ENCODE peak calls at places on chromosomes 13 and 19, in nine cellular contexts. One of them, this sample, is unnamed. For H3K27me3, the result is how much of the 10 kb centered on the place peaks cover.

GRCh38 chr19:33796164-33797100 is at the start of gene KCTD15:
- DNase-seq in neural progenitor cell: peak
- DNase-seq in lower lobe of right lung: peak
- DNase-seq in IMR-90: peak
- DNase-seq in left ventricle myocardium inferior: peak
- DNase-seq in mammary epithelial cell: peak
- DNase-seq in brain microvascular endothelial cell: no peak
- DNase-seq in GM23338: peak
- DNase-seq in AG04450: no peak
- DNase-seq in this sample: peak

GRCh38 chr19:40415799-40416198 is 2.6 kb upstream of the PRX start:
- DNase-seq in brain microvascular endothelial cell: no peak
- DNase-seq in GM23338: no peak
- DNase-seq in lower lobe of right lung: no peak
- DNase-seq in neural progenitor cell: no peak
- DNase-seq in AG04450: no peak
- DNase-seq in mammary epithelial cell: no peak
- DNase-seq in left ventricle myocardium inferior: no peak
- DNase-seq in IMR-90: no peak
- DNase-seq in this sample: no peak

GRCh38 chr13:67221630-67222226 is 8.4 kb downstream of the PCDH9 start:
- DNase-seq in IMR-90: no peak
- DNase-seq in AG04450: no peak
- DNase-seq in left ventricle myocardium inferior: no peak
- DNase-seq in neural progenitor cell: no peak
- DNase-seq in brain microvascular endothelial cell: no peak
- DNase-seq in GM23338: no peak
- DNase-seq in lower lobe of right lung: no peak
- DNase-seq in mammary epithelial cell: no peak
- DNase-seq in this sample: no peak

GRCh38 chr13:85441364-85441763 is 357.9 kb downstream of the SLITRK6 start:
- DNase-seq in IMR-90: no peak
- DNase-seq in neural progenitor cell: no peak
- DNase-seq in brain microvascular endothelial cell: no peak
- DNase-seq in GM23338: no peak
- DNase-seq in AG04450: no peak
- DNase-seq in left ventricle myocardium inferior: no peak
- DNase-seq in lower lobe of right lung: no peak
- DNase-seq in mammary epithelial cell: no peak
- DNase-seq in this sample: no peak

GRCh38 chr13:58018865-58019264 is 387.3 kb downstream of the PCDH17 start:
- DNase-seq in IMR-90: no peak
- DNase-seq in AG04450: no peak
- DNase-seq in mammary epithelial cell: no peak
- DNase-seq in neural progenitor cell: no peak
- DNase-seq in brain microvascular endothelial cell: no peak
- DNase-seq in left ventricle myocardium inferior: no peak
- DNase-seq in GM23338: no peak
- DNase-seq in lower lobe of right lung: no peak
- DNase-seq in this sample: no peak

GRCh38 chr19:34959021-34959420 is 5.0 kb downstream of the ZNF792 start:
- DNase-seq in left ventricle myocardium inferior: no peak
- DNase-seq in AG04450: no peak
- DNase-seq in lower lobe of right lung: no peak
- DNase-seq in neural progenitor cell: no peak
- DNase-seq in GM23338: no peak
- DNase-seq in mammary epithelial cell: no peak
- DNase-seq in brain microvascular endothelial cell: no peak
- DNase-seq in IMR-90: no peak
- DNase-seq in this sample: no peak

GRCh38 chr13:97567510-97568243 is 133.7 kb downstream of the RAP2A start:
- DNase-seq in neural progenitor cell: no peak
- DNase-seq in IMR-90: peak
- DNase-seq in AG04450: no peak
- DNase-seq in GM23338: peak
- DNase-seq in mammary epithelial cell: peak
- DNase-seq in left ventricle myocardium inferior: no peak
- DNase-seq in brain microvascular endothelial cell: no peak
- DNase-seq in lower lobe of right lung: peak
- DNase-seq in this sample: no peak

GRCh38 chr19:307111-307531 is 15.9 kb upstream of the PLPP2 start:
- DNase-seq in mammary epithelial cell: no peak
- DNase-seq in left ventricle myocardium inferior: no peak
- DNase-seq in neural progenitor cell: no peak
- DNase-seq in AG04450: no peak
- DNase-seq in IMR-90: no peak
- DNase-seq in GM23338: no peak
- DNase-seq in brain microvascular endothelial cell: no peak
- DNase-seq in lower lobe of right lung: no peak
- DNase-seq in this sample: no peak

GRCh38 chr19:55099557-55100506 is 17.6 kb downstream of the PPP1R12C start:
- DNase-seq in neural progenitor cell: peak
- DNase-seq in AG04450: no peak
- DNase-seq in GM23338: peak
- DNase-seq in lower lobe of right lung: no peak
- DNase-seq in brain microvascular endothelial cell: peak
- DNase-seq in mammary epithelial cell: no peak
- DNase-seq in left ventricle myocardium inferior: no peak
- DNase-seq in IMR-90: no peak
- DNase-seq in this sample: peak

GRCh38 chr13:25602206-25602605 is 230.4 kb downstream of the ATP8A2 start:
- DNase-seq in GM23338: peak
- DNase-seq in left ventricle myocardium inferior: no peak
- DNase-seq in mammary epithelial cell: no peak
- DNase-seq in lower lobe of right lung: no peak
- DNase-seq in brain microvascular endothelial cell: no peak
- DNase-seq in neural progenitor cell: no peak
- DNase-seq in IMR-90: no peak
- DNase-seq in AG04450: no peak
- DNase-seq in this sample: no peak

GRCh38 chr19:1261863-1262686 is 7.1 kb upstream of the CIRBP start:
- DNase-seq in neural progenitor cell: peak
- DNase-seq in GM23338: no peak
- DNase-seq in IMR-90: peak
- DNase-seq in lower lobe of right lung: peak
- DNase-seq in left ventricle myocardium inferior: peak
- DNase-seq in AG04450: no peak
- DNase-seq in brain microvascular endothelial cell: no peak
- DNase-seq in mammary epithelial cell: no peak
- DNase-seq in this sample: peak

GRCh38 chr19:30228726-30229523 is 143.3 kb upstream of the ZNF536 start:
- DNase-seq in IMR-90: peak
- DNase-seq in mammary epithelial cell: no peak
- DNase-seq in lower lobe of right lung: no peak
- DNase-seq in neural progenitor cell: peak
- DNase-seq in GM23338: peak
- DNase-seq in brain microvascular endothelial cell: no peak
- DNase-seq in AG04450: no peak
- DNase-seq in left ventricle myocardium inferior: no peak
- DNase-seq in this sample: no peak
- H3K27me3 ChIP-seq in IMR-90: half or more
- H3K27me3 ChIP-seq in mammary epithelial cell: under half
- H3K27me3 ChIP-seq in lower lobe of right lung: half or more
- H3K27me3 ChIP-seq in neural progenitor cell: half or more
- H3K27me3 ChIP-seq in GM23338: half or more
- H3K27me3 ChIP-seq in brain microvascular endothelial cell: under half
- H3K27me3 ChIP-seq in AG04450: half or more
- H3K27me3 ChIP-seq in left ventricle myocardium inferior: half or more
- H3K27me3 ChIP-seq in this sample: under half

DNA sequence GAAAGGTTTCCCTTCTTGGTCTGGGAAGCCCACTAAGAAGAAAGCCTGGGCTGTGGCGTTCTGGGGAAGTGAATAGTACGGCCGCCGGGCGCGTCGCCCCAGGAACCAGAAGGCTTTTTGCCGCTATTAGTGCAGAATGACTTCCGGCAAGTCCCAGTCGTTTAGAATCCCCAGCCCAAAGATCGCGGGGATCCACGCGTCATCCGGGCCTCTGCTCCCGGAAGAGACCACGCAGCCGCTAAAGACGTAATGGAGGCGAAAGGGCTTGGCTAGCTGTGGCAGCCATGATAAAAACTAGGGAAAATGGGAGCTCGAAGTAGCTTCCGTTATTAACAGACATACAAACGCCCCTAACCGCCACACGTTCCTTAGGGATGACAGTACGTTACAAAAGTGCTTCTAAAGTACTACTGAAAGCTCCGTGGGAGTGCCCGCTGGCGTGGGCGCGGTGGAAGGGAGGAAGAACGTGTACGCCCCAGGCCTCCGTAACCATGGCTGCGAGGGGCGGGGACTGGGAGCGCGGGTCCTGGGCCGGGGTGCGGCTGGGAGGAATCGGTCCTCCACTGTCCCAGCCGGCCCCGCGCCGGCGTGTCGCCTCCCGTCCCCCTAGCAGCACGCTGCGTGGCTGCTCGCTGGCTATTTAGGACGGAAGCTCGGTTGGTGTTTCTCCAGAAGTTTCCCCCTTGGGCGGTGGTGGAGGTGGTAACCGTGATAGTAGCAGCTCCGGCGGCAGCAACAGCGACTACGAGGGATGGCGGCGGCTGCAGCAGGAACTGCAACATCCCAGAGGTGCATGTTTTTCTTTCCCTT is at the start of gene SUGT1:
- DNase-seq in GM23338: peak
- DNase-seq in lower lobe of right lung: peak
- DNase-seq in AG04450: peak
- DNase-seq in IMR-90: peak
- DNase-seq in neural progenitor cell: peak
- DNase-seq in left ventricle myocardium inferior: peak
- DNase-seq in mammary epithelial cell: peak
- DNase-seq in brain microvascular endothelial cell: peak
- DNase-seq in this sample: peak
- TF ChIP-seq CTCF in GM23338: peak
- TF ChIP-seq CTCF in lower lobe of right lung: peak
- TF ChIP-seq CTCF in AG04450: peak
- TF ChIP-seq CTCF in IMR-90: peak
- TF ChIP-seq CTCF in neural progenitor cell: peak
- TF ChIP-seq CTCF in left ventricle myocardium inferior: peak
- TF ChIP-seq CTCF in mammary epithelial cell: peak
- TF ChIP-seq CTCF in brain microvascular endothelial cell: peak
- TF ChIP-seq CTCF in this sample: peak

GRCh38 chr19:50477751-50478515 is 1.3 kb upstream of the GARIN5A start:
- DNase-seq in brain microvascular endothelial cell: no peak
- DNase-seq in lower lobe of right lung: no peak
- DNase-seq in neural progenitor cell: no peak
- DNase-seq in left ventricle myocardium inferior: no peak
- DNase-seq in GM23338: no peak
- DNase-seq in mammary epithelial cell: no peak
- DNase-seq in IMR-90: no peak
- DNase-seq in AG04450: no peak
- DNase-seq in this sample: no peak

GRCh38 chr19:50476943-50477264 is 256 bp upstream of the GARIN5A start:
- DNase-seq in IMR-90: no peak
- DNase-seq in mammary epithelial cell: no peak
- DNase-seq in GM23338: no peak
- DNase-seq in lower lobe of right lung: no peak
- DNase-seq in brain microvascular endothelial cell: no peak
- DNase-seq in left ventricle myocardium inferior: no peak
- DNase-seq in AG04450: no peak
- DNase-seq in neural progenitor cell: no peak
- DNase-seq in this sample: no peak

GRCh38 chr19:50476224-50476942 is at the start of the genes EMC10 and GARIN5A:
- DNase-seq in IMR-90: peak
- DNase-seq in brain microvascular endothelial cell: peak
- DNase-seq in AG04450: peak
- DNase-seq in left ventricle myocardium inferior: peak
- DNase-seq in mammary epithelial cell: peak
- DNase-seq in neural progenitor cell: peak
- DNase-seq in GM23338: peak
- DNase-seq in lower lobe of right lung: peak
- DNase-seq in this sample: peak

GRCh38 chr19:50475101-50475568 is 1.2 kb upstream of the EMC10 start:
- DNase-seq in GM23338: no peak
- DNase-seq in brain microvascular endothelial cell: no peak
- DNase-seq in AG04450: no peak
- DNase-seq in lower lobe of right lung: no peak
- DNase-seq in mammary epithelial cell: no peak
- DNase-seq in neural progenitor cell: no peak
- DNase-seq in IMR-90: no peak
- DNase-seq in left ventricle myocardium inferior: no peak
- DNase-seq in this sample: no peak

DNA sequence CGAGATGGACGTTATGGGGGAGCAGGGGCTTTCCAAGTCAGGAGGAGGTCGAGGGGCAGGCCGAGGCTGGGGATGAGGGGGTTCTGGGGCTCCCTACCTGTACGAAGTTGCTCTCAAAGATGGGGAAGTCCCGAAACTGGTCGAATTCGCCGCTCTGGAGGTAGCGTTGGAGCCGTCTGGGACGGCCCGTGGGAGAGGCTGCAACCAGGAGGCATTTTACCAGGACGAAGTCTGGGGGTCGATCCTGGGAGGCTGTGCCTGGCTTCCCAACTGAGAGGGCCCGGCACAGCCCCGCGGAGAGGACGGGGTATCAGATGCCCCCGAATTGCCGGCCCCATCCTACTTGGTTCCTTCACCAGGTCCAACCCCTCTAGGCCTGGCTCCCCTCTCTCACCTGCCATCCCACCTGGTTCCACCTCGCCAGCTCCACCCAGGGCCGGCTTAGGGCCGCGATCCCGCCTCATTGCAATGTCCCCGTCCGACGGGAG is 527 bp upstream of the EMC10 start:
- DNase-seq in lower lobe of right lung: peak
- DNase-seq in brain microvascular endothelial cell: no peak
- DNase-seq in GM23338: no peak
- DNase-seq in neural progenitor cell: no peak
- DNase-seq in mammary epithelial cell: no peak
- DNase-seq in AG04450: no peak
- DNase-seq in left ventricle myocardium inferior: no peak
- DNase-seq in IMR-90: no peak
- DNase-seq in this sample: no peak
- H3K4me3 ChIP-seq in lower lobe of right lung: peak
- H3K4me3 ChIP-seq in brain microvascular endothelial cell: peak
- H3K4me3 ChIP-seq in GM23338: peak
- H3K4me3 ChIP-seq in neural progenitor cell: peak
- H3K4me3 ChIP-seq in mammary epithelial cell: peak
- H3K4me3 ChIP-seq in AG04450: no peak
- H3K4me3 ChIP-seq in left ventricle myocardium inferior: peak
- H3K4me3 ChIP-seq in IMR-90: peak
- H3K4me3 ChIP-seq in this sample: peak

DNA sequence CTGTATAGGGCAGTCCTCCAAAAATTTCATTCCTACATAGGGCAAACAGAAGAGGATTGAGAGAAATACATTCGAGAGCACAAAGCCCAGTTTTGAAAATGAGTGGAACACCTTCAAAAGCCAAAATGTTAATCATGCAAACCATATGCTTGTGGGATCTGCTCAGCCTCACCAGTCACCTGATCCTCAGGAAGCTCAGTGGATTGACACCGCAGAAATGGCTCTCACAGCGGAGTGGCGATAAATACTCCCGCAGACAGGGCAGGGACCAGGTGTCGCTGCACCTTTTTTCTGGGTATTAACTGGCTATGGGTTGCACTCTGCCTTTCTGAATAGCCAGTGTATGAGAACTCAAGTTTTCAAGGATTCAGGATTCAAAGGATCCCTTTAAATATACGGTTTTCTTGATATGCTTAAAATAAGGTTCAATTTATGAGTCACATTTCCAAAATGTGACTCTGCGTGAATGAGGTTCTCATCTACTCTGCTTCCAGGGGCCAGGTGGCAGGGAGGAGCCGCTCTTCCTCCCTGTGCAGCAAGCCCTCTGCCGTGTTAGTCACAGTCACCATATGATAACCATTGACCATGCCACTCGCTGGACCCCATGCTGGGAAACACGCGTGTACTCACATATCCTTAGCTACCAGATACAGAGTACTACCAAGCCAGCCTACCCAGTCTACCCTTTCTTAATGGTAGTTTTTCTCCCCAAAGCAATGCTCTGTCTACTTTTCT is 18.3 kb upstream of the DHRS12 start:
- DNase-seq in IMR-90: no peak
- DNase-seq in AG04450: no peak
- DNase-seq in mammary epithelial cell: no peak
- DNase-seq in brain microvascular endothelial cell: no peak
- DNase-seq in neural progenitor cell: no peak
- DNase-seq in left ventricle myocardium inferior: no peak
- DNase-seq in GM23338: no peak
- DNase-seq in lower lobe of right lung: no peak
- DNase-seq in this sample: no peak
- H3K27me3 ChIP-seq in IMR-90: half or more
- H3K27me3 ChIP-seq in AG04450: under half
- H3K27me3 ChIP-seq in mammary epithelial cell: under half
- H3K27me3 ChIP-seq in brain microvascular endothelial cell: under half
- H3K27me3 ChIP-seq in neural progenitor cell: under half
- H3K27me3 ChIP-seq in left ventricle myocardium inferior: under half
- H3K27me3 ChIP-seq in GM23338: under half
- H3K27me3 ChIP-seq in lower lobe of right lung: under half
- H3K27me3 ChIP-seq in this sample: under half

This sample was measured in heart left ventricle.